ENCODE peak calls at places on chromosome 14, in four cellular contexts. X, N, D and Q are unnamed samples.

GRCh38 chr14:70188292-70188607 is 501 bp downstream of the SLC8A3 start:
- DNase-seq in X (no peak), N (no peak), D (no peak), Q (no peak)

GRCh38 chr14:57323703-57324102 is 54.9 kb downstream of the AP5M1 start:
- DNase-seq in X (no peak), N (no peak), D (no peak), Q (no peak)

GRCh38 chr14:39107624-39108023 is 4.6 kb upstream of the SEC23A start:
- DNase-seq in X (peak), N (peak), D (no peak), Q (no peak)

GRCh38 chr14:70827366-70828151 is 18.2 kb upstream of the MAP3K9 start:
- DNase-seq in X (no peak), N (no peak), D (no peak), Q (no peak)

GRCh38 chr14:31596691-31597090 is 35.5 kb downstream of the NUBPL start:
- DNase-seq in X (peak), N (peak), D (no peak), Q (no peak)

GRCh38 chr14:59481407-59482119 is 2.6 kb downstream of the L3HYPDH start:
- DNase-seq in X (peak), N (peak), D (no peak), Q (no peak)

GRCh38 chr14:39459795-39460478 is 27.7 kb upstream of the FBXO33 start:
- DNase-seq in X (no peak), N (no peak), D (no peak), Q (no peak)

GRCh38 chr14:70810621-70811020 is 1.3 kb upstream of the MAP3K9 start:
- DNase-seq in X (no peak), N (peak), D (no peak), Q (no peak)

GRCh38 chr14:68789798-68790655 is 2.8 kb downstream of the ZFP36L1 start:
- DNase-seq in X (no peak), N (peak), D (no peak), Q (no peak)

GRCh38 chr14:92647499-92648279 is 100.7 kb downstream of the LGMN start:
- DNase-seq in X (peak), N (peak), D (no peak), Q (no peak)

GRCh38 chr14:91356218-91356763 is 61.3 kb downstream of the CCDC88C start:
- DNase-seq in X (no peak), N (no peak), D (no peak), Q (no peak)

GRCh38 chr14:72810201-72810600 is 83.7 kb downstream of the DPF3 start:
- DNase-seq in X (no peak), N (no peak), D (no peak), Q (no peak)

GRCh38 chr14:52701223-52701622 is 5.8 kb upstream of the PSMC6 start:
- DNase-seq in X (peak), N (no peak), D (no peak), Q (no peak)

GRCh38 chr14:38994721-38995120 is 108.3 kb downstream of the SEC23A start:
- DNase-seq in X (no peak), N (no peak), D (no peak), Q (no peak)

GRCh38 chr14:102922490-102923200 is at the start of gene AMN:
- DNase-seq in X (no peak), N (peak), D (peak), Q (no peak)

GRCh38 chr14:74400919-74401503 is 25.0 kb downstream of the SYNDIG1L start:
- DNase-seq in X (no peak), N (peak), D (no peak), Q (no peak)

GRCh38 chr14:94132285-94132887 is 3.0 kb upstream of the IFI27L2 start:
- DNase-seq in X (peak), N (peak), D (peak), Q (peak)

GRCh38 chr14:38201137-38201828 is 6.4 kb upstream of the SSTR1 start:
- DNase-seq in X (no peak), N (no peak), D (peak), Q (no peak)

GRCh38 chr14:101082436-101083384 is 179.2 kb upstream of the RTL1 start:
- DNase-seq in X (no peak), N (no peak), D (no peak), Q (no peak)

GRCh38 chr14:61706096-61706690 is 10.9 kb downstream of the HIF1A start:
- DNase-seq in X (no peak), N (peak), D (no peak), Q (no peak)

GRCh38 chr14:60645191-60645590 is 4.1 kb downstream of the SIX1 start:
- DNase-seq in X (no peak), N (no peak), D (no peak), Q (no peak)

GRCh38 chr14:86420131-86420530 is 890.2 kb downstream of the FLRT2 start:
- DNase-seq in X (no peak), N (no peak), D (no peak), Q (no peak)

GRCh38 chr14:105473677-105474477 is 744 bp upstream of the CRIP2 start:
- DNase-seq in X (peak), N (peak), D (peak), Q (peak)

GRCh38 chr14:105163040-105163742 is 5.4 kb downstream of the JAG2 start:
- DNase-seq in X (no peak), N (peak), D (peak), Q (no peak)

GRCh38 chr14:69321601-69322330 is 61.8 kb downstream of the GALNT16 start:
- DNase-seq in X (no peak), N (no peak), D (no peak), Q (no peak)

GRCh38 chr14:94005324-94005723 is 8.2 kb downstream of the CCDC197 start:
- DNase-seq in X (no peak), N (peak), D (no peak), Q (no peak)

GRCh38 chr14:57634335-57634734 is 140.7 kb upstream of the CCDC198 start:
- DNase-seq in X (no peak), N (peak), D (no peak), Q (no peak)

GRCh38 chr14:64970776-64971451 is 1.2 kb downstream of the RAB15 start:
- DNase-seq in X (peak), N (peak), D (no peak), Q (no peak)

GRCh38 chr14:64973826-64974225 is 1.7 kb upstream of the RAB15 start:
- DNase-seq in X (no peak), N (no peak), D (no peak), Q (no peak)

GRCh38 chr14:64973026-64973442 is 898 bp upstream of the RAB15 start:
- DNase-seq in X (no peak), N (no peak), D (no peak), Q (no peak)

GRCh38 chr14:64971452-64971889 is 665 bp downstream of the RAB15 start:
- DNase-seq in X (no peak), N (no peak), D (no peak), Q (no peak)

GRCh38 chr14:64971890-64972785 is at the start of gene RAB15:
- DNase-seq in X (peak), N (peak), D (no peak), Q (no peak)
- H3K23ac ChIP-seq in X (peak), N (no peak), D (no peak), Q (peak)

GRCh38 chr14:76958020-76958965 is 70.2 kb downstream of the IRF2BPL start:
- DNase-seq in X (no peak), N (no peak), D (no peak), Q (no peak)

GRCh38 chr14:76955575-76956252 is 72.8 kb downstream of the IRF2BPL start:
- DNase-seq in X (peak), N (peak), D (peak), Q (no peak)

GRCh38 chr14:76957224-76957881 is 71.2 kb downstream of the IRF2BPL start:
- DNase-seq in X (no peak), N (no peak), D (no peak), Q (no peak)

GRCh38 chr14:76954791-76955190 is 73.7 kb downstream of the IRF2BPL start:
- DNase-seq in X (no peak), N (peak), D (no peak), Q (no peak)

DNA sequence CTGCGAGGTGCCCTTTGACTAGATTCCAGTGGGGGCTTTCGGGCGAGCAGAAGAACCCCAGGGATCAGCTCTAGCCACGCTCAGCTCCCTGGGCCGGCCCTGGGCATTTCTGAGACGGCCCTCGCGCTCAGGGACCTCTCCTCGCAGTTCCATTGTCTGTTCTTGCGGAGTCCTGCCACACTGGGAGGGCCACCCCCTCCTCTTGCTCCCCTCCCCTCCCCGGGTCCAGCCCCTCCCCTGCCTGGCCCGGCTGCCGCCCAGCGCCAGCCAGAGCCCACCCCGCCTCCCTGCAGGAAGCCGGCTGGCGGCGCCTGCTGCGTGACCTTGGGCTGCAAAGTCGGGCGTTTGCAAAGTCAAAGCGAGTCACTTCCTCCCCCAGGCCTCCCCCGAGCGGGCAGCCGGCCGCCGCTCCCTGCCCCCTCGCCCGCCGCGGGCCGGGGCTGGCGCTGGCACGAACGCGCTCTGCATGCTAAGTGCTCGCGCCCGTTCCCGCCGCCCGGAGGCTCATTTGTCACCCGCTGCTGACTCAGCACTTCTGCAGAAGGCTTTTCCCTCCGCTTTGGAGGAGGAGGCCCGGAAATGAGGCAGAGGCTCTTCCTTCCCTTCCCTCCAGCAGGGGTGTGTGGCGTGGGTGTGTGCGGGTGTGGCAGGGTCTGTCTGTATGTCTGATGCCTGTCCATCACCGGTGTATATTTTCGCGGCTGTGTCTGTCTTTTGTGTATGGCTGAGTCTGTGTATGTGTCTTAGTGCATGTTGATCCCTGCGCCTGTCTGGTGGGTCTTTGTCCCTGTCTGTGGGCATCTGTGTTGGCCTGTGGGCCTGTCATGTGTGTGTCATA is 72.0 kb downstream of the IRF2BPL start:
- DNase-seq in X (peak), N (peak), D (peak), Q (peak)
- H3K14ac ChIP-seq in X (peak), N (peak), D (peak), Q (no peak)

DNA sequence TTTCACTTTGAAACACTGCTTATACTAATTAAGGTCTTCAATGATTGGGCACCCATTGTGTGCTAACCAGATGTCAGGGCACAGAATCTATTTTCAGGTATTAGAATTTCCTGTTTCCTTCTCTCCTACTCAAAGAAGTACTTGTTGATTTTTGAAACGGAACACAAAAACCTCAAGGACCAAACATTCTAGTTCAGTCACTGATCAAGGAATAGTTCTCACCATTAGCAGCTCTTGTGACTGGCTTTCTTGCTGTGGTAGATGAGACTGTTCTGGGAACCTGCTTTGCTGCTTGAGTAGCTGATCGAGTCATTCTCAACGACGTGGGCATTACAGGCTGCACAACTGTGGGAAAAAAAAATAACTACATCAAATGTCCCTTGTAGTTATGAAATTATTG is 11.0 kb downstream of the DLGAP5 start:
- DNase-seq in X (peak), N (no peak), D (no peak), Q (no peak)
- H3K27ac ChIP-seq in X (no peak), N (no peak), D (no peak), Q (no peak)

GRCh38 chr14:99524091-99524661 is 43.0 kb downstream of the CCNK start:
- DNase-seq in X (no peak), N (no peak), D (no peak), Q (no peak)

GRCh38 chr14:99523661-99524050 is 42.4 kb downstream of the CCNK start:
- DNase-seq in X (no peak), N (no peak), D (no peak), Q (no peak)

GRCh38 chr14:99522457-99522891 is 41.3 kb downstream of the CCNK start:
- DNase-seq in X (peak), N (no peak), D (no peak), Q (no peak)

GRCh38 chr14:99522025-99522401 is 40.8 kb downstream of the CCNK start:
- DNase-seq in X (no peak), N (no peak), D (no peak), Q (no peak)

GRCh38 chr14:99522934-99523660 is 41.9 kb downstream of the CCNK start:
- DNase-seq in X (peak), N (no peak), D (no peak), Q (peak)
- H3K23ac ChIP-seq in X (peak), N (no peak), D (no peak), Q (no peak)

GRCh38 chr14:29584992-29585391 is 342.7 kb downstream of the PRKD1 start:
- DNase-seq in X (peak), N (no peak), D (peak), Q (peak)

GRCh38 chr14:29587761-29588160 is 339.9 kb downstream of the PRKD1 start:
- DNase-seq in X (no peak), N (no peak), D (no peak), Q (no peak)

GRCh38 chr14:29587046-29587445 is 340.6 kb downstream of the PRKD1 start:
- DNase-seq in X (no peak), N (no peak), D (no peak), Q (no peak)
- H3K14ac ChIP-seq in X (no peak), N (no peak), D (no peak), Q (no peak)